ENCODE peak calls at places on chromosomes 11 and 22, in six cellular contexts. One of them, this sample, is unnamed.

GRCh38 chr11:118907051-118907748 is 18.5 kb downstream of the BCL9L start:
- DNase-seq in mucosa of descending colon: peak; percentile 85
- DNase-seq in A673: peak; percentile 85
- DNase-seq in K562: peak; percentile 88
- DNase-seq in OCI-LY7: peak; percentile 87
- DNase-seq in MM.1S: peak; percentile 80
- DNase-seq in this sample: peak; percentile 91

GRCh38 chr22:39723899-39724351 is 153.4 kb downstream of the CACNA1I start:
- DNase-seq in mucosa of descending colon: peak; percentile 18
- DNase-seq in A673: peak; percentile 21
- DNase-seq in K562: peak; percentile 91
- DNase-seq in OCI-LY7: no peak
- DNase-seq in MM.1S: no peak
- DNase-seq in this sample: peak; percentile 81

GRCh38 chr11:102495161-102496042 is 35.1 kb downstream of the MMP7 start:
- DNase-seq in mucosa of descending colon: no peak
- DNase-seq in A673: peak; percentile 87
- DNase-seq in K562: peak; percentile 86
- DNase-seq in OCI-LY7: peak; percentile 86
- DNase-seq in MM.1S: peak; percentile 76
- DNase-seq in this sample: peak; percentile 36

GRCh38 chr11:128500488-128500887 is 86.9 kb downstream of the ETS1 start:
- DNase-seq in mucosa of descending colon: no peak
- DNase-seq in A673: no peak
- DNase-seq in K562: no peak
- DNase-seq in OCI-LY7: no peak
- DNase-seq in MM.1S: no peak
- DNase-seq in this sample: no peak

GRCh38 chr11:131652231-131652630 is 281.8 kb downstream of the NTM start:
- DNase-seq in mucosa of descending colon: no peak
- DNase-seq in A673: no peak
- DNase-seq in K562: no peak
- DNase-seq in OCI-LY7: no peak
- DNase-seq in MM.1S: no peak
- DNase-seq in this sample: no peak

GRCh38 chr22:37060801-37061610 is 9.5 kb downstream of the KCTD17 start:
- DNase-seq in mucosa of descending colon: no peak
- DNase-seq in A673: no peak
- DNase-seq in K562: no peak
- DNase-seq in OCI-LY7: no peak
- DNase-seq in MM.1S: no peak
- DNase-seq in this sample: no peak

GRCh38 chr11:127789887-127790286 is 789.3 kb upstream of the KIRREL3 start:
- DNase-seq in mucosa of descending colon: no peak
- DNase-seq in A673: peak; percentile 28
- DNase-seq in K562: no peak
- DNase-seq in OCI-LY7: peak; percentile 8
- DNase-seq in MM.1S: peak; percentile 44
- DNase-seq in this sample: no peak

GRCh38 chr11:44604171-44604581 is 38.7 kb downstream of the CD82 start:
- DNase-seq in mucosa of descending colon: no peak
- DNase-seq in A673: no peak
- DNase-seq in K562: no peak
- DNase-seq in OCI-LY7: no peak
- DNase-seq in MM.1S: no peak
- DNase-seq in this sample: no peak

GRCh38 chr11:71933141-71933933 is 4.5 kb downstream of the RNF121 start:
- DNase-seq in mucosa of descending colon: no peak
- DNase-seq in A673: no peak
- DNase-seq in K562: no peak
- DNase-seq in OCI-LY7: no peak
- DNase-seq in MM.1S: no peak
- DNase-seq in this sample: no peak

GRCh38 chr22:48173061-48173849 is 1410.8 kb downstream of the TBC1D22A start:
- DNase-seq in mucosa of descending colon: no peak
- DNase-seq in A673: no peak
- DNase-seq in K562: no peak
- DNase-seq in OCI-LY7: no peak
- DNase-seq in MM.1S: no peak
- DNase-seq in this sample: no peak

GRCh38 chr11:41437006-41437405 is 22.4 kb downstream of the LRRC4C start:
- DNase-seq in mucosa of descending colon: no peak
- DNase-seq in A673: no peak
- DNase-seq in K562: no peak
- DNase-seq in OCI-LY7: no peak
- DNase-seq in MM.1S: no peak
- DNase-seq in this sample: no peak

DNA sequence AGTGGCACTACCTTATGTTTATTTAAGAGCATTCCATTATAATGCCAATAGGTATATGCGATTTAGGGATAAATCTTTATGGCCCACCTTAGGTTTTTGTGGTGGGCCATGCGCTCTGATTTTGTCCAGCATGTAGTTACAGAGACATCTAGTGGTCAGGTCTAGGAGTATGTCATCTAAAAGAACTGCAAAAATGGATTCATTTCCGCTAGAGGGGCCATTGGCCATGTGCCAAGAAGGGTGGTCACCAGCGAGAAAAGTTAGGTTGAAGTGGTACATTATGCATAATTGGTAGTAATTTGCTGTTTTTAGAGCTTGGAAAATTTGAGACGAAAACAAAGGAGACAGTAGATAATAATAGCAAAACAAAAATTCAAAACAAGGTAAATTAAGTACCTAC is 27.7 kb downstream of the LRRC4C start:
- DNase-seq in mucosa of descending colon: no peak
- DNase-seq in A673: peak; percentile 76
- DNase-seq in K562: peak; percentile 3
- DNase-seq in OCI-LY7: peak; percentile 29
- DNase-seq in MM.1S: no peak
- DNase-seq in this sample: no peak
- TF ChIP-seq CTCF in mucosa of descending colon: no peak
- TF ChIP-seq CTCF in A673: peak; percentile 94
- TF ChIP-seq CTCF in K562: peak; percentile 23
- TF ChIP-seq CTCF in OCI-LY7: peak; percentile 80
- TF ChIP-seq CTCF in MM.1S: peak; percentile 73
- TF ChIP-seq CTCF in this sample: peak; percentile 31

GRCh38 chr11:111975076-111975806 is 38.1 kb downstream of the DIXDC1 start:
- DNase-seq in mucosa of descending colon: no peak
- DNase-seq in A673: no peak
- DNase-seq in K562: no peak
- DNase-seq in OCI-LY7: no peak
- DNase-seq in MM.1S: no peak
- DNase-seq in this sample: peak; percentile 45
- H3K4me1 ChIP-seq in mucosa of descending colon: peaks cover 16% of the 10 kb centered on the region
- H3K4me1 ChIP-seq in A673: peaks cover 14% of the 10 kb centered on the region
- H3K4me1 ChIP-seq in K562: peaks cover 10% of the 10 kb centered on the region
- H3K4me1 ChIP-seq in OCI-LY7: peaks cover 22% of the 10 kb centered on the region
- H3K4me1 ChIP-seq in MM.1S: peaks cover 17% of the 10 kb centered on the region
- H3K4me1 ChIP-seq in this sample: no peaks in the 10 kb centered on the region

DNA sequence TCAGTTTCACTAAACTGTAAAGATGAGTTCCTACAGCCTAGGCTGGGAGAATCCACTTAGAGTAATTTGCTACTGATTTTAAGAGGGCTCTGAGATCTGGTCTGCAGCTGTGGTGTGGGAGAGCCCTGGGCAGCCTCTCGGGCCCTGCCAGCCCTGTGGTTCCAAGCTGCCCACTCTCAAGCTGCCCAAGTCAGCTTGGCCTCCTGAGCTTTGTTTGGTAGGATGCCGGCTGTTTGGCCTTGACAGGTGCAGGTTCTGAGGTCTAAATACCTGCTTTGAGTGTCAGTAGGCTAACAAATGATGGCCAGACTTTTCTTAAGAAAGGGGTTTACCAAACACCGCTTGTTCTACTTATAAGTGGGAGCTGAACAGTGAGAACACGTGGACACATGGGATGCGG is 133.3 kb upstream of the TTC12 start:
- DNase-seq in mucosa of descending colon: no peak
- DNase-seq in A673: no peak
- DNase-seq in K562: no peak
- DNase-seq in OCI-LY7: no peak
- DNase-seq in MM.1S: peak; percentile 48
- DNase-seq in this sample: no peak
- TF ChIP-seq CTCF in mucosa of descending colon: no peak
- TF ChIP-seq CTCF in A673: no peak
- TF ChIP-seq CTCF in K562: no peak
- TF ChIP-seq CTCF in OCI-LY7: no peak
- TF ChIP-seq CTCF in MM.1S: no peak
- TF ChIP-seq CTCF in this sample: no peak

GRCh38 chr11:47589504-47590025 is 3.1 kb downstream of the FAM180B start:
- DNase-seq in mucosa of descending colon: no peak
- DNase-seq in A673: no peak
- DNase-seq in K562: no peak
- DNase-seq in OCI-LY7: no peak
- DNase-seq in MM.1S: no peak
- DNase-seq in this sample: peak; percentile 44

GRCh38 chr11:47590026-47590861 is 3.8 kb downstream of the FAM180B start:
- DNase-seq in mucosa of descending colon: no peak
- DNase-seq in A673: no peak
- DNase-seq in K562: no peak
- DNase-seq in OCI-LY7: no peak
- DNase-seq in MM.1S: no peak
- DNase-seq in this sample: peak; percentile 61

GRCh38 chr11:47587039-47587675 is 679 bp downstream of the FAM180B start:
- DNase-seq in mucosa of descending colon: no peak
- DNase-seq in A673: no peak
- DNase-seq in K562: no peak
- DNase-seq in OCI-LY7: no peak
- DNase-seq in MM.1S: no peak
- DNase-seq in this sample: no peak

GRCh38 chr11:47587733-47588326 is 1.4 kb downstream of the FAM180B start:
- DNase-seq in mucosa of descending colon: peak; percentile 68
- DNase-seq in A673: no peak
- DNase-seq in K562: no peak
- DNase-seq in OCI-LY7: no peak
- DNase-seq in MM.1S: no peak
- DNase-seq in this sample: peak; percentile 47

GRCh38 chr11:47589103-47589502 is 2.6 kb downstream of the FAM180B start:
- DNase-seq in mucosa of descending colon: no peak
- DNase-seq in A673: no peak
- DNase-seq in K562: no peak
- DNase-seq in OCI-LY7: no peak
- DNase-seq in MM.1S: no peak
- DNase-seq in this sample: no peak
- H3K4me1 ChIP-seq in mucosa of descending colon: peaks cover 7% of the 10 kb centered on the region
- H3K4me1 ChIP-seq in A673: no peaks in the 10 kb centered on the region
- H3K4me1 ChIP-seq in K562: no peaks in the 10 kb centered on the region
- H3K4me1 ChIP-seq in OCI-LY7: peaks cover 6% of the 10 kb centered on the region
- H3K4me1 ChIP-seq in MM.1S: no peaks in the 10 kb centered on the region
- H3K4me1 ChIP-seq in this sample: peaks cover 8% of the 10 kb centered on the region

GRCh38 chr11:6612008-6612815 is at the start of gene TAF10:
- DNase-seq in mucosa of descending colon: peak; percentile 99
- DNase-seq in A673: peak; percentile 96
- DNase-seq in K562: peak; percentile 96
- DNase-seq in OCI-LY7: peak; percentile 96
- DNase-seq in MM.1S: peak; percentile 96
- DNase-seq in this sample: peak; percentile 98
- TF ChIP-seq CTCF in mucosa of descending colon: no peak
- TF ChIP-seq CTCF in A673: no peak
- TF ChIP-seq CTCF in K562: no peak
- TF ChIP-seq CTCF in OCI-LY7: no peak
- TF ChIP-seq CTCF in MM.1S: no peak
- TF ChIP-seq CTCF in this sample: no peak

GRCh38 chr11:114132944-114133394 is 73.5 kb downstream of the ZBTB16 start:
- DNase-seq in mucosa of descending colon: peak; percentile 70
- DNase-seq in A673: peak; percentile 76
- DNase-seq in K562: no peak
- DNase-seq in OCI-LY7: no peak
- DNase-seq in MM.1S: no peak
- DNase-seq in this sample: no peak
- H3K4me1 ChIP-seq in mucosa of descending colon: peaks cover 53% of the 10 kb centered on the region
- H3K4me1 ChIP-seq in A673: peaks cover 88% of the 10 kb centered on the region
- H3K4me1 ChIP-seq in K562: peaks cover 11% of the 10 kb centered on the region
- H3K4me1 ChIP-seq in OCI-LY7: peaks cover 6% of the 10 kb centered on the region
- H3K4me1 ChIP-seq in MM.1S: peaks cover 11% of the 10 kb centered on the region
- H3K4me1 ChIP-seq in this sample: peaks cover 28% of the 10 kb centered on the region

DNA sequence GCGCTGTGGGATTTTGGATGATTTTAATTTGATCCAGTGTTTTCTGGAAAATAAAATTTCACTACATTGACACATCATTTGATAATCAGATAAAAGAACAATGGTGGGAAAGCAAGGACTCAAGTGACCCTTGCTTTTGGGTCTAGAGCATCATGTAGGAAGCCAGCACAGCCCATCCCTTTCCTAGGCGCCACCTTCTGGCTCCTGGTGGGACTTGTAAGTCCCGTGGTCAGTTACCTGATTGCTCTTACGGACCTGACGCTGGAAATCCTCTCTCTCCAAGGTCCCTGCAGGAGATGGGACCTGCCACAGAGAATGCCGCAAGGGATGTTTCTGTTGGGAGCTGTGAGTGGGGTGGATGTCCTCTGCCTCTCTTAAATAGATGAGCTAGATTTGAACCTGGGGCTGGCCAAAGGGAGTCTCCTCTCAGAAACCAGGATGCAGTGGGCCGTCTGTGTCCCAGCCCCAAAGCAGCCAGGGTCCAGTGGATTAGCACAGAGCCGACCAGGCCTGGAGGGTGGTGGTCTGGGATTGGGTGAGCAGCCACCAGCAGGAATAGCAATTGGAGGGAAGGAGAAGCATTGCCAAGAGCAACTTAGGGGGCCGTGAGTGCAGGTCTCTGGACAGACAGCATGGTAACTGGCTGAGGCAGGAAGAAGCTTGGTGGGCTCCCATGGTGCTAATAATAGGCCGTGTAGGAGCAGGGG is 21.7 kb downstream of the TIMP3 start:
- DNase-seq in mucosa of descending colon: no peak
- DNase-seq in A673: peak; percentile 16
- DNase-seq in K562: peak; percentile 61
- DNase-seq in OCI-LY7: peak; percentile 25
- DNase-seq in MM.1S: no peak
- DNase-seq in this sample: peak; percentile 57
- TF ChIP-seq CTCF in mucosa of descending colon: peak; percentile 16
- TF ChIP-seq CTCF in A673: peak; percentile 52
- TF ChIP-seq CTCF in K562: peak; percentile 56
- TF ChIP-seq CTCF in OCI-LY7: peak; percentile 70
- TF ChIP-seq CTCF in MM.1S: peak; percentile 37
- TF ChIP-seq CTCF in this sample: peak; percentile 26

GRCh38 chr22:28910575-28911278 is 27.4 kb downstream of the ZNRF3 start:
- DNase-seq in mucosa of descending colon: no peak
- DNase-seq in A673: no peak
- DNase-seq in K562: no peak
- DNase-seq in OCI-LY7: no peak
- DNase-seq in MM.1S: no peak
- DNase-seq in this sample: no peak
- H3K4me1 ChIP-seq in mucosa of descending colon: peaks cover 21% of the 10 kb centered on the region
- H3K4me1 ChIP-seq in A673: peaks cover 11% of the 10 kb centered on the region
- H3K4me1 ChIP-seq in K562: peaks cover 3% of the 10 kb centered on the region
- H3K4me1 ChIP-seq in OCI-LY7: no peaks in the 10 kb centered on the region
- H3K4me1 ChIP-seq in MM.1S: peaks cover 3% of the 10 kb centered on the region
- H3K4me1 ChIP-seq in this sample: peaks cover 74% of the 10 kb centered on the region

DNA sequence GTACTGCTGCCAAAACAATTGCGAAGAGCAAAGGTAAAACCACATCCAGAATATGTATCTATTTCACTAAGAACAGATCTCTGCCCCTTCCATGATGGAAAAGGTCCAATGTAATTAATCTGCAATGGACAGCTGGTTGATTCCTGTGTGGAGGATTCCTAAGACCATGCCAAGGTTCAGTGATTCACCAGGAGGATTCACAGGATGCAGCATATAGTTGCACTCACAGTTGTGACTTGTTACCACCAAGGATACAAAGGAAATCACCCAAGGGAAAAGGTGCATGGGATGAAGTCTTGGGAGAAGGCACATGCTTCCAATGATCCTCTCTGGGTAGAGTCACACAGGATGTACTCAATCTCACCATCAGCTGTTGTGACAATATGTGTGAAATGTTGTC is 35.1 kb upstream of the CUL5 start:
- DNase-seq in mucosa of descending colon: no peak
- DNase-seq in A673: no peak
- DNase-seq in K562: no peak
- DNase-seq in OCI-LY7: no peak
- DNase-seq in MM.1S: no peak
- DNase-seq in this sample: no peak
- TF ChIP-seq CTCF in mucosa of descending colon: no peak
- TF ChIP-seq CTCF in A673: no peak
- TF ChIP-seq CTCF in K562: no peak
- TF ChIP-seq CTCF in OCI-LY7: no peak
- TF ChIP-seq CTCF in MM.1S: no peak
- TF ChIP-seq CTCF in this sample: no peak

This sample was measured in testis.